ENCODE peak calls at places on chromosomes 4 and X, in five cellular contexts. Q, K, E, V and M are unnamed samples.

GRCh38 chr4:185626798-185627197 is 91.5 kb upstream of the PDLIM3 start:
- DNase-seq in Q (no peak), K (no peak), E (no peak), V (no peak), M (no peak)

GRCh38 chrX:129613596-129613995 is 41.2 kb downstream of the APLN start:
- DNase-seq in Q (no peak), K (no peak), E (no peak), V (no peak), M (no peak)

GRCh38 chr4:108416831-108417230 is 203.5 kb upstream of the RPL34 start:
- DNase-seq in Q (no peak), K (no peak), E (no peak), V (no peak), M (no peak)

GRCh38 chr4:138090145-138090917 is 151.8 kb downstream of the SLC7A11 start:
- DNase-seq in Q (no peak), K (peak; percentile 15), E (peak; percentile 46), V (peak; percentile 71), M (peak; percentile 50)

GRCh38 chr4:148831945-148832344 is 389.7 kb upstream of the NR3C2 start:
- DNase-seq in Q (no peak), K (no peak), E (no peak), V (no peak), M (no peak)

GRCh38 chr4:185577592-185577940 is 42.3 kb upstream of the PDLIM3 start:
- DNase-seq in Q (no peak), K (no peak), E (no peak), V (no peak), M (no peak)

GRCh38 chr4:19224820-19225219 is 1026.9 kb upstream of the SLIT2 start:
- DNase-seq in Q (no peak), K (no peak), E (no peak), V (no peak), M (no peak)

GRCh38 chr4:128716325-128716724 is 93.2 kb upstream of the JADE1 start:
- DNase-seq in Q (no peak), K (peak; percentile 25), E (no peak), V (peak; percentile 56), M (no peak)

GRCh38 chr4:18675586-18675985 is 654.0 kb upstream of the LCORL start:
- DNase-seq in Q (no peak), K (no peak), E (no peak), V (no peak), M (no peak)

GRCh38 chr4:11609751-11610150 is 181.1 kb upstream of the HS3ST1 start:
- DNase-seq in Q (no peak), K (no peak), E (no peak), V (no peak), M (no peak)

GRCh38 chr4:87974856-87975462 is 555 bp upstream of the SPP1 start:
- DNase-seq in Q (no peak), K (no peak), E (peak; percentile 89), V (no peak), M (no peak)

GRCh38 chrX:148441387-148441786 is 59.0 kb upstream of the AFF2 start:
- DNase-seq in Q (peak; percentile 58), K (no peak), E (no peak), V (no peak), M (no peak)

GRCh38 chr4:78656968-78657445 is 105.4 kb downstream of the ANXA3 start:
- DNase-seq in Q (no peak), K (no peak), E (no peak), V (no peak), M (no peak)

GRCh38 chr4:2694691-2695090 is 61.4 kb downstream of the TNIP2 start:
- DNase-seq in Q (no peak), K (no peak), E (no peak), V (no peak), M (no peak)

GRCh38 chrX:118128724-118129123 is 12.1 kb upstream of the KLHL13 start:
- DNase-seq in Q (no peak), K (no peak), E (no peak), V (no peak), M (no peak)

GRCh38 chr4:52852041-52852440 is 10.1 kb upstream of the RASL11B start:
- DNase-seq in Q (no peak), K (no peak), E (no peak), V (no peak), M (no peak)

GRCh38 chr4:182188622-182189021 is 54.6 kb upstream of the TENM3 start:
- DNase-seq in Q (no peak), K (no peak), E (no peak), V (no peak), M (no peak)

GRCh38 chr4:187193141-187193540 is 469.5 kb upstream of the FAT1 start:
- DNase-seq in Q (no peak), K (no peak), E (no peak), V (no peak), M (no peak)

GRCh38 chr4:7964890-7965662 is 25.4 kb upstream of the AFAP1 start:
- DNase-seq in Q (no peak), K (peak; percentile 23), E (no peak), V (no peak), M (no peak)

GRCh38 chrX:125710403-125711062 is 390.9 kb downstream of the TEX13C start:
- DNase-seq in Q (no peak), K (no peak), E (no peak), V (no peak), M (no peak)

GRCh38 chrX:22134681-22135080 is 102.6 kb downstream of the PHEX start:
- DNase-seq in Q (no peak), K (no peak), E (peak; percentile 7), V (no peak), M (no peak)

GRCh38 chrX:38494239-38494823 is 67.0 kb upstream of the TSPAN7 start:
- DNase-seq in Q (no peak), K (no peak), E (no peak), V (no peak), M (no peak)

GRCh38 chr4:73251384-73251783 is 7.2 kb downstream of the ANKRD17 start:
- DNase-seq in Q (no peak), K (no peak), E (no peak), V (no peak), M (no peak)
- H3K27me3 ChIP-seq in Q (no peaks in the 10 kb centered on the region), K (no peaks in the 10 kb centered on the region), E (no peaks in the 10 kb centered on the region), V (no peaks in the 10 kb centered on the region), M (no peaks in the 10 kb centered on the region)

GRCh38 chr4:6761540-6762243 is 20.8 kb upstream of the KIAA0232 start:
- DNase-seq in Q (no peak), K (no peak), E (no peak), V (peak; percentile 83), M (no peak)
- TF ChIP-seq POLR2A in Q (no peak), K (no peak), E (no peak), V (no peak), M (no peak)

GRCh38 chrX:36573720-36574119 is 434.4 kb upstream of the FAM47C start:
- DNase-seq in Q (no peak), K (no peak), E (no peak), V (no peak), M (no peak)
- H3K27me3 ChIP-seq in Q (no peaks in the 10 kb centered on the region), K (no peaks in the 10 kb centered on the region), E (no peaks in the 10 kb centered on the region), V (no peaks in the 10 kb centered on the region), M (no peaks in the 10 kb centered on the region)

DNA sequence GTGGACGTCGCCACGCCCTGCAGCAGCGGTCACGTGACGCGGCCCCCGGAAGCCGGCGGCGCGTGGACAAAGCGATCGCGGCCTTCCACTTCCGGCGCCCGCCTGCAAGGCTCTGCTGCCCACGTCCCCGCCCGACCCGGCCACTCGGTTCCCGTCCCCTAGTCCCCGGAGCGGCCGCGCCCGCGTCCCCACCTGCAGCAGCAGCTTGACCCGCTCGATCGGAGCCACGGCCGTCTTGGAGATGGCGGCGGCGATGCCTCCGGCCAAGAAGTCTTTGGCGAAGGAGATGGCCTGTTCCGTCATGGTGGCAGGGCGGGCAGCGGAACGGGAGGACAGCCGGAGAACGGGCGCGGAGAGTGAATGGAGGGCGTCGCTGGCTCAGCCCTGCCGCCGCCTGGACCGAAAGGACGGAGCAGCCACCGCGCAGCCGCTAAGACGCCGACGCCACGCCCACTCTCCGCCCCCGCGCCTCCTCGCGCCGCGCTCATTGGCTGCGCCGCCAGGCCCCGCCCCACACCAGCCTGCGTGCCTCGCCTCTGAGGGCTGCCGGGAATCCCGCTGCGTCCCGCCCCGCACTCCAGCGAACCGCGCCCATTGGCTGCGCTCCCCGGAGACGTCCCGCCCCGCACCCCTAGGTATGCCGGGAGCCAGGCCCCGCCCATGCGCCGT is at the start of gene SLC25A6:
- DNase-seq in Q (peak; percentile 94), K (peak; percentile 97), E (peak; percentile 99), V (peak; percentile 98), M (peak; percentile 99)
- TF ChIP-seq POLR2A in Q (peak; percentile 94), K (peak; percentile 86), E (peak; percentile 69), V (no peak), M (no peak)

GRCh38 chrX:132957211-132958085 is 981 bp downstream of the HS6ST2 start:
- DNase-seq in Q (no peak), K (no peak), E (no peak), V (no peak), M (no peak)

GRCh38 chrX:132956421-132957210 is 1.8 kb downstream of the HS6ST2 start:
- DNase-seq in Q (no peak), K (no peak), E (no peak), V (no peak), M (no peak)

GRCh38 chrX:132955710-132956109 is 2.7 kb downstream of the HS6ST2 start:
- DNase-seq in Q (no peak), K (no peak), E (no peak), V (no peak), M (no peak)

GRCh38 chrX:132953358-132953757 is 5.1 kb downstream of the HS6ST2 start:
- DNase-seq in Q (no peak), K (no peak), E (no peak), V (no peak), M (no peak)

GRCh38 chrX:132954323-132954722 is 4.1 kb downstream of the HS6ST2 start:
- DNase-seq in Q (no peak), K (no peak), E (no peak), V (no peak), M (no peak)
- H3K27me3 ChIP-seq in Q (peaks cover 41% of the 10 kb centered on the region), K (peaks cover 43% of the 10 kb centered on the region), E (peaks cover 9% of the 10 kb centered on the region), V (no peaks in the 10 kb centered on the region), M (no peaks in the 10 kb centered on the region)

GRCh38 chrX:101417981-101418841 is 10.2 kb downstream of the HNRNPH2 start:
- DNase-seq in Q (no peak), K (peak; percentile 23), E (peak; percentile 45), V (peak; percentile 65), M (peak; percentile 58)
- TF ChIP-seq POLR2A in Q (peak; percentile 78), K (peak; percentile 30), E (peak; percentile 18), V (no peak), M (no peak)

GRCh38 chrX:50798782-50799181 is 15.2 kb downstream of the SHROOM4 start:
- DNase-seq in Q (no peak), K (no peak), E (no peak), V (no peak), M (no peak)

GRCh38 chrX:50799531-50799961 is 14.4 kb downstream of the SHROOM4 start:
- DNase-seq in Q (no peak), K (no peak), E (no peak), V (no peak), M (no peak)

GRCh38 chrX:50805316-50805715 is 8.7 kb downstream of the SHROOM4 start:
- DNase-seq in Q (no peak), K (no peak), E (no peak), V (no peak), M (no peak)

GRCh38 chrX:50801135-50801534 is 12.9 kb downstream of the SHROOM4 start:
- DNase-seq in Q (no peak), K (no peak), E (peak; percentile 24), V (no peak), M (no peak)
- H3K27me3 ChIP-seq in Q (no peaks in the 10 kb centered on the region), K (peaks cover 20% of the 10 kb centered on the region), E (no peaks in the 10 kb centered on the region), V (no peaks in the 10 kb centered on the region), M (no peaks in the 10 kb centered on the region)